ENCODE peak calls at places on chromosomes 16 and 17, in eight cellular contexts. I is stimulated activated naive CD8-positive, alpha-beta T cell treated with anti-CD3 and anti-CD28 coated beads, Interleukin-15, Interleukin-2, amounts not matched to agents 100 U/mL and 50 U/mL, for 24 hours; D is omental fat pad; T is activated CD8-positive, alpha-beta T cell treated with anti-CD3 and anti-CD28 coated beads for 36 hours; Q is gastroesophageal sphincter; R is central memory CD8-positive, alpha-beta T cell; O is left lung; E is T-helper 17 cell. M is an unnamed sample.

GRCh38 chr16:48611329-48612137 is 1.6 kb upstream of the N4BP1 start:
- ATAC-seq in T (peak), E (peak), Q (no peak), R (peak), I (peak), O (no peak), D (no peak), M (no peak)

GRCh38 chr17:64306850-64307463 is 43.9 kb upstream of the TEX2 start:
- ATAC-seq in D (no peak), I (no peak), E (peak), R (no peak), O (peak), T (peak), Q (peak), M (peak)

GRCh38 chr17:2892305-2892971 is 96.2 kb downstream of the RAP1GAP2 start:
- ATAC-seq in I (peak), T (peak), R (no peak), D (peak), O (peak), E (no peak), Q (no peak), M (no peak)

GRCh38 chr17:46833840-46834208 is 15.3 kb upstream of the WNT3 start:
- ATAC-seq in T (no peak), E (no peak), I (no peak), R (no peak), Q (no peak), O (no peak), D (no peak), M (no peak)

GRCh38 chr17:7095642-7096041 is 15.6 kb upstream of the CLEC10A start:
- ATAC-seq in Q (no peak), E (peak), T (no peak), O (no peak), D (no peak), I (no peak), R (no peak), M (peak)

GRCh38 chr16:86303787-86304685 is 206.3 kb upstream of the FOXF1 start:
- ATAC-seq in I (no peak), O (peak), D (no peak), Q (peak), E (no peak), R (no peak), T (no peak), M (peak)

GRCh38 chr16:3954411-3954921 is 74.0 kb upstream of the CREBBP start:
- ATAC-seq in T (no peak), I (no peak), Q (no peak), E (no peak), R (no peak), D (no peak), O (no peak), M (no peak)

GRCh38 chr17:55056530-55056929 is 88.0 kb downstream of the STXBP4 start:
- ATAC-seq in D (no peak), E (no peak), I (no peak), T (no peak), O (peak), R (no peak), Q (no peak), M (no peak)

GRCh38 chr17:45320931-45321461 is 4.2 kb upstream of the MAP3K14 start:
- ATAC-seq in E (no peak), R (no peak), O (peak), I (no peak), T (no peak), D (peak), Q (no peak), M (no peak)

GRCh38 chr17:50918933-50919296 is 52.8 kb upstream of the TOB1 start:
- ATAC-seq in R (peak), T (peak), E (peak), O (no peak), D (no peak), Q (no peak), I (peak), M (no peak)

GRCh38 chr16:24609417-24609739 is 70.0 kb downstream of the RBBP6 start:
- ATAC-seq in T (no peak), I (no peak), D (no peak), E (no peak), Q (no peak), O (peak), R (no peak), M (peak)